ENCODE peak calls at places on chromosomes 4 and X, in eight cellular contexts. G is lower leg skin; L is M059J; P is iPS-NIHi11; B is nephron progenitor cell; Y is cardiac muscle cell; Z is stimulated activated CD4-positive, alpha-beta T cell treated with anti-CD3 and anti-CD28 coated beads, TNF-alpha, amount 100 ng/mL, for 24 hours; I is naive thymus-derived CD4-positive, alpha-beta T cell. U is an unnamed sample.

GRCh38 chr4:38768968-38769394 is 13.8 kb downstream of the TLR10 start:
- DNase-seq in I (no peak), G (no peak), Y (peak), L (no peak), B (no peak), P (no peak), Z (no peak), U (no peak)

GRCh38 chrX:22740836-22741235 is 258.9 kb upstream of the DDX53 start:
- DNase-seq in L (no peak), I (no peak), B (no peak), G (no peak), Z (no peak), Y (no peak), P (no peak), U (no peak)

GRCh38 chr4:182688081-182688480 is 229.1 kb downstream of the DCTD start:
- DNase-seq in P (peak), Z (no peak), I (no peak), Y (no peak), L (no peak), G (no peak), B (peak), U (no peak)

GRCh38 chr4:133151681-133152329 is 2.7 kb downstream of the PCDH10 start:
- DNase-seq in B (peak), Z (no peak), P (peak), G (no peak), I (no peak), Y (peak), L (peak), U (no peak)

GRCh38 chrX:39577206-39577605 is 520.6 kb downstream of the BCOR start:
- DNase-seq in Y (no peak), I (no peak), L (peak), P (no peak), G (no peak), Z (no peak), B (no peak), U (no peak)

GRCh38 chr4:26782168-26782829 is 78.3 kb upstream of the STIM2 start:
- DNase-seq in Z (no peak), L (no peak), I (no peak), B (no peak), P (no peak), Y (peak), G (no peak), U (no peak)

GRCh38 chr4:22515145-22515887 is 550 bp downstream of the ADGRA3 start:
- DNase-seq in B (peak), I (peak), L (peak), P (peak), Y (peak), Z (peak), G (peak), U (no peak)

GRCh38 chr4:100895572-100896197 is 377.9 kb upstream of the EMCN start:
- DNase-seq in Y (peak), G (no peak), Z (no peak), I (peak), P (no peak), B (no peak), L (peak), U (no peak)

GRCh38 chr4:84578540-84579409 is 4.2 kb upstream of the CDS1 start:
- DNase-seq in G (no peak), B (peak), L (peak), P (no peak), I (no peak), Z (no peak), Y (peak), U (no peak)

GRCh38 chr4:94491322-94491721 is 39.6 kb downstream of the PDLIM5 start:
- DNase-seq in B (no peak), Z (no peak), P (no peak), I (no peak), L (peak), Y (no peak), G (no peak), U (no peak)

GRCh38 chr4:7327341-7327885 is 107.3 kb downstream of the PSAPL1 start:
- DNase-seq in B (no peak), P (no peak), I (no peak), Z (no peak), L (no peak), G (no peak), Y (no peak), U (no peak)

GRCh38 chr4:100424376-100424775 is 93.4 kb downstream of the EMCN start:
- DNase-seq in Z (no peak), P (no peak), G (no peak), Y (no peak), B (no peak), I (no peak), L (no peak), U (no peak)

GRCh38 chr4:17719106-17719505 is 62.3 kb downstream of the FAM184B start:
- DNase-seq in L (peak), P (no peak), I (no peak), Y (no peak), G (no peak), Z (no peak), B (no peak), U (no peak)

GRCh38 chr4:182207806-182208483 is 35.3 kb upstream of the TENM3 start:
- DNase-seq in Y (peak), Z (no peak), G (no peak), L (peak), B (no peak), I (no peak), P (no peak), U (no peak)

GRCh38 chrX:138709886-138710285 is 1.6 kb downstream of the FGF13 start:
- DNase-seq in G (no peak), I (no peak), Y (no peak), P (no peak), Z (no peak), L (no peak), B (peak), U (no peak)

GRCh38 chr4:7161721-7162214 is 30.6 kb upstream of the SORCS2 start:
- DNase-seq in G (no peak), I (no peak), B (no peak), P (no peak), L (no peak), Y (peak), Z (no peak), U (no peak)

GRCh38 chrX:154047266-154047665 is 27.6 kb upstream of the IRAK1 start:
- DNase-seq in B (no peak), I (no peak), L (no peak), Y (peak), P (no peak), Z (no peak), G (no peak), U (no peak)

GRCh38 chrX:108349210-108349609 is 89.0 kb downstream of the COL4A6 start:
- DNase-seq in Y (no peak), L (no peak), Z (no peak), P (no peak), G (no peak), B (no peak), I (no peak), U (no peak)

GRCh38 chr4:105709081-105709450 is 482 bp downstream of the GSTCD start:
- DNase-seq in Y (peak), I (no peak), G (no peak), L (peak), P (no peak), Z (peak), B (no peak), U (peak)

GRCh38 chr4:128303986-128304385 is 16.4 kb upstream of the PGRMC2 start:
- DNase-seq in L (no peak), B (no peak), P (no peak), I (no peak), Y (no peak), Z (no peak), G (no peak), U (no peak)

GRCh38 chr4:52883183-52883621 is 21.1 kb downstream of the RASL11B start:
- DNase-seq in Z (no peak), P (peak), L (no peak), Y (no peak), I (no peak), G (no peak), B (no peak), U (peak)

GRCh38 chr4:106707776-106708603 is 328.1 kb downstream of the DKK2 start:
- DNase-seq in Y (peak), P (no peak), G (no peak), L (peak), B (no peak), I (no peak), Z (no peak), U (no peak)

GRCh38 chr4:76470064-76470463 is 35.0 kb downstream of the SHROOM3 start:
- DNase-seq in B (no peak), P (no peak), I (no peak), G (no peak), Z (no peak), L (no peak), Y (no peak), U (no peak)

GRCh38 chrX:120617996-120618630 is 11.7 kb downstream of the C1GALT1C1 start:
- DNase-seq in B (no peak), I (no peak), L (no peak), Z (no peak), Y (no peak), G (no peak), P (no peak), U (no peak)

GRCh38 chrX:63959975-63960374 is 175.0 kb upstream of the ARHGEF9 start:
- DNase-seq in P (no peak), L (no peak), I (no peak), Z (no peak), B (no peak), G (no peak), Y (no peak), U (peak)

GRCh38 chr4:4506961-4507360 is 34.9 kb downstream of the STX18 start:
- DNase-seq in L (peak), Z (no peak), I (no peak), G (no peak), Y (peak), B (no peak), P (no peak), U (no peak)

GRCh38 chr4:164596927-164597326 is 157.0 kb upstream of the SMIM31 start:
- DNase-seq in B (no peak), G (no peak), L (no peak), Y (no peak), P (no peak), I (no peak), Z (no peak), U (no peak)

GRCh38 chr4:165440415-165440882 is 61.6 kb downstream of the CPE start:
- DNase-seq in G (no peak), Y (peak), L (peak), I (no peak), Z (no peak), P (no peak), B (no peak), U (peak)

GRCh38 chr4:55023030-55023429 is 102.4 kb downstream of the KDR start:
- DNase-seq in B (no peak), L (no peak), Y (no peak), G (no peak), I (no peak), P (no peak), Z (no peak), U (no peak)

GRCh38 chrX:54721424-54721823 is 76.6 kb downstream of the ITIH6 start:
- DNase-seq in G (no peak), B (no peak), P (no peak), L (peak), Z (no peak), I (no peak), Y (no peak), U (no peak)

GRCh38 chr4:147790412-147790811 is 58.5 kb downstream of the ARHGAP10 start:
- DNase-seq in L (no peak), Y (no peak), Z (no peak), I (no peak), B (no peak), P (no peak), G (no peak), U (no peak)

GRCh38 chrX:2894885-2895292 is 34.2 kb downstream of the ARSD start:
- DNase-seq in P (no peak), Y (peak), L (peak), Z (no peak), I (no peak), G (no peak), B (no peak), U (no peak)

GRCh38 chr4:37438880-37439279 is 194.3 kb downstream of the NWD2 start:
- DNase-seq in Z (no peak), G (no peak), P (no peak), L (no peak), I (no peak), Y (no peak), B (no peak), U (no peak)

GRCh38 chr4:11424000-11424399 is 4.7 kb downstream of the HS3ST1 start:
- DNase-seq in I (no peak), B (peak), Y (peak), P (peak), G (no peak), Z (no peak), L (peak), U (peak)